ENCODE peak calls at places on chromosomes 16 and 17, in eight cellular contexts. O is activated T-helper 1 cell treated with anti-CD3 and anti-CD28 coated beads, Interleukin-12 subunit alpha, Interleukin-12 subunit beta, Interleukin-2, Interleukin-4 antibody, amounts not matched to agents 30 ng/mL and 10 ng/mL and 1 ng/mL, durations not matched to agents 14 hours and 24 hours and 36 hours; M is colonic mucosa; L is ACHN; Y is GM20000; H is stimulated activated naive B cell treated with anti-CD40 and anti-IgM and Interleukin-4, amounts not matched to agents 10 μg/mL and 1 μg/mL and 100 μg/mL, for 72 hours; A is NCI-H2029; F is KBM-7. P is an unnamed sample.

GRCh38 chr16:50602531-50603205 is 54.5 kb downstream of the NKD1 start:
- DNase-seq in O (no peak), M (no peak), L (no peak), Y (no peak), H (no peak), A (peak; percentile 32), F (no peak), P (peak; percentile 31)

GRCh38 chr17:54736573-54736972 is 164.1 kb upstream of the TOM1L1 start:
- DNase-seq in O (no peak), M (no peak), L (no peak), Y (no peak), H (no peak), A (no peak), F (no peak), P (no peak)

GRCh38 chr16:85187002-85187401 is 74.7 kb upstream of the CIBAR2 start:
- DNase-seq in O (no peak), M (no peak), L (no peak), Y (no peak), H (no peak), A (no peak), F (no peak), P (no peak)

GRCh38 chr16:1026784-1027415 is 45.3 kb downstream of the SOX8 start:
- DNase-seq in O (no peak), M (no peak), L (no peak), Y (no peak), H (no peak), A (no peak), F (no peak), P (no peak)

GRCh38 chr16:15057755-15058417 is 2.0 kb upstream of the NTAN1 start:
- DNase-seq in O (no peak), M (peak; percentile 71), L (no peak), Y (no peak), H (no peak), A (no peak), F (no peak), P (peak; percentile 51)

GRCh38 chr16:67966549-67967182 is 1.8 kb downstream of the SLC12A4 start:
- DNase-seq in O (no peak), M (no peak), L (peak; percentile 30), Y (no peak), H (no peak), A (no peak), F (peak; percentile 69), P (no peak)

GRCh38 chr17:72590382-72590781 is 469.6 kb downstream of the SOX9 start:
- DNase-seq in O (no peak), M (no peak), L (peak; percentile 52), Y (no peak), H (no peak), A (no peak), F (no peak), P (no peak)

GRCh38 chr17:41048441-41048840 is 1.3 kb upstream of the KRTAP2-1 start:
- DNase-seq in O (no peak), M (no peak), L (no peak), Y (no peak), H (no peak), A (no peak), F (no peak), P (no peak)

GRCh38 chr17:82424863-82425159 is 6.4 kb upstream of the OGFOD3 start:
- DNase-seq in O (no peak), M (no peak), L (no peak), Y (no peak), H (no peak), A (no peak), F (no peak), P (no peak)

GRCh38 chr16:27310576-27311448 is 3.0 kb upstream of the IL4R start:
- DNase-seq in O (no peak), M (no peak), L (no peak), Y (no peak), H (no peak), A (no peak), F (no peak), P (peak; percentile 12)